ENCODE peak calls at places on chromosome 1, in six cellular contexts. C, D, B, I, N and F are unnamed samples.

GRCh38 chr1:89754518-89754917 is 66.3 kb upstream of the LRRC8D start:
- DNase-seq in C (peak), D (no peak), B (no peak), I (no peak), N (no peak), F (no peak)

GRCh38 chr1:81802601-81803422 is 2.1 kb downstream of the ADGRL2 start:
- DNase-seq in C (peak), D (peak), B (peak), I (peak), N (peak), F (peak)

GRCh38 chr1:110674337-110675059 is at the start of gene KCNA3:
- DNase-seq in C (no peak), D (peak), B (no peak), I (no peak), N (peak), F (peak)

GRCh38 chr1:225762444-225762843 is 15.2 kb upstream of the SRP9 start:
- DNase-seq in C (peak), D (no peak), B (peak), I (no peak), N (no peak), F (peak)

GRCh38 chr1:42335809-42336518 is 929 bp upstream of the FOXJ3 start:
- DNase-seq in C (peak), D (no peak), B (peak), I (peak), N (no peak), F (peak)

GRCh38 chr1:33634143-33634542 is 161.7 kb downstream of the ZSCAN20 start:
- DNase-seq in C (no peak), D (no peak), B (no peak), I (no peak), N (no peak), F (no peak)

GRCh38 chr1:194333240-194333639 is 1146.8 kb upstream of the B3GALT2 start:
- DNase-seq in C (no peak), D (no peak), B (no peak), I (no peak), N (no peak), F (no peak)

GRCh38 chr1:12179638-12180121 is 12.9 kb downstream of the TNFRSF1B start:
- DNase-seq in C (no peak), D (no peak), B (no peak), I (no peak), N (no peak), F (no peak)

GRCh38 chr1:215228193-215228592 is 145.7 kb downstream of the KCNK2 start:
- DNase-seq in C (no peak), D (no peak), B (no peak), I (no peak), N (no peak), F (no peak)

GRCh38 chr1:233514946-233515391 is 98.9 kb upstream of the KCNK1 start:
- DNase-seq in C (no peak), D (no peak), B (no peak), I (no peak), N (no peak), F (no peak)

GRCh38 chr1:71600023-71600422 is 519.2 kb upstream of the ZRANB2 start:
- DNase-seq in C (no peak), D (no peak), B (no peak), I (no peak), N (no peak), F (no peak)

GRCh38 chr1:1889847-1890505 is 911 bp downstream of the GNB1 start:
- DNase-seq in C (peak), D (peak), B (no peak), I (peak), N (peak), F (peak)

GRCh38 chr1:94925561-94926364 is 1.1 kb downstream of the CNN3 start:
- DNase-seq in C (peak), D (peak), B (peak), I (peak), N (peak), F (peak)

GRCh38 chr1:210747890-210748289 is 386.1 kb downstream of the KCNH1 start:
- DNase-seq in C (no peak), D (peak), B (no peak), I (no peak), N (no peak), F (no peak)

GRCh38 chr1:233704125-233704881 is 90.4 kb downstream of the KCNK1 start:
- DNase-seq in C (no peak), D (no peak), B (peak), I (no peak), N (no peak), F (no peak)

GRCh38 chr1:24301395-24302175 is 17.6 kb upstream of the GRHL3 start:
- DNase-seq in C (no peak), D (peak), B (no peak), I (no peak), N (no peak), F (no peak)

GRCh38 chr1:153678519-153679336 is at the start of gene NPR1:
- DNase-seq in C (no peak), D (peak), B (no peak), I (peak), N (peak), F (peak)

GRCh38 chr1:203692565-203693470 is 66.2 kb downstream of the ATP2B4 start:
- DNase-seq in C (peak), D (peak), B (peak), I (peak), N (peak), F (peak)

GRCh38 chr1:224238212-224238611 is 55.2 kb downstream of the DEGS1 start:
- DNase-seq in C (no peak), D (no peak), B (no peak), I (no peak), N (peak), F (no peak)

GRCh38 chr1:204589409-204590038 is 73.3 kb downstream of the MDM4 start:
- DNase-seq in C (peak), D (no peak), B (no peak), I (no peak), N (no peak), F (no peak)

GRCh38 chr1:60848583-60849188 is 233.7 kb upstream of the NFIA start:
- DNase-seq in C (peak), D (no peak), B (peak), I (peak), N (no peak), F (no peak)
- H3K4me3 ChIP-seq in C (no peak), D (no peak), B (no peak), I (no peak), N (no peak), F (no peak)

GRCh38 chr1:154743536-154744036 is 126.5 kb downstream of the KCNN3 start:
- DNase-seq in C (no peak), D (no peak), B (no peak), I (no peak), N (peak), F (no peak)

GRCh38 chr1:154741747-154742495 is 128.2 kb downstream of the KCNN3 start:
- DNase-seq in C (no peak), D (no peak), B (no peak), I (no peak), N (no peak), F (no peak)

GRCh38 chr1:154742586-154742985 is 127.5 kb downstream of the KCNN3 start:
- DNase-seq in C (no peak), D (no peak), B (no peak), I (no peak), N (no peak), F (no peak)

GRCh38 chr1:154739654-154740053 is 130.4 kb downstream of the KCNN3 start:
- DNase-seq in C (no peak), D (no peak), B (no peak), I (no peak), N (no peak), F (no peak)

GRCh38 chr1:154741327-154741726 is 128.8 kb downstream of the KCNN3 start:
- DNase-seq in C (peak), D (no peak), B (no peak), I (no peak), N (no peak), F (no peak)
- H3K4me3 ChIP-seq in C (no peak), D (no peak), B (no peak), I (no peak), N (no peak), F (no peak)

GRCh38 chr1:198934414-198934813 is 295.6 kb downstream of the PTPRC start:
- DNase-seq in C (no peak), D (no peak), B (no peak), I (no peak), N (no peak), F (no peak)

GRCh38 chr1:198929961-198930599 is 291.2 kb downstream of the PTPRC start:
- DNase-seq in C (peak), D (no peak), B (peak), I (no peak), N (no peak), F (no peak)

GRCh38 chr1:198933506-198933905 is 294.7 kb downstream of the PTPRC start:
- DNase-seq in C (no peak), D (no peak), B (peak), I (peak), N (no peak), F (no peak)

GRCh38 chr1:198934901-198935301 is 296.1 kb downstream of the PTPRC start:
- DNase-seq in C (peak), D (no peak), B (no peak), I (peak), N (no peak), F (peak)

GRCh38 chr1:198932351-198932991 is 293.6 kb downstream of the PTPRC start:
- DNase-seq in C (peak), D (no peak), B (peak), I (peak), N (no peak), F (peak)
- H3K4me3 ChIP-seq in C (no peak), D (no peak), B (peak), I (peak), N (peak), F (peak)

GRCh38 chr1:37763791-37764741 is 854 bp downstream of the EPHA10 start:
- DNase-seq in C (peak), D (peak), B (peak), I (peak), N (no peak), F (peak)

GRCh38 chr1:37767488-37767887 is 2.6 kb upstream of the EPHA10 start:
- DNase-seq in C (no peak), D (no peak), B (no peak), I (no peak), N (no peak), F (no peak)

GRCh38 chr1:37762516-37762915 is 2.4 kb downstream of the EPHA10 start:
- DNase-seq in C (no peak), D (no peak), B (no peak), I (no peak), N (no peak), F (no peak)

GRCh38 chr1:37765937-37766664 is 1.2 kb upstream of the EPHA10 start:
- DNase-seq in C (no peak), D (no peak), B (no peak), I (no peak), N (no peak), F (no peak)

DNA sequence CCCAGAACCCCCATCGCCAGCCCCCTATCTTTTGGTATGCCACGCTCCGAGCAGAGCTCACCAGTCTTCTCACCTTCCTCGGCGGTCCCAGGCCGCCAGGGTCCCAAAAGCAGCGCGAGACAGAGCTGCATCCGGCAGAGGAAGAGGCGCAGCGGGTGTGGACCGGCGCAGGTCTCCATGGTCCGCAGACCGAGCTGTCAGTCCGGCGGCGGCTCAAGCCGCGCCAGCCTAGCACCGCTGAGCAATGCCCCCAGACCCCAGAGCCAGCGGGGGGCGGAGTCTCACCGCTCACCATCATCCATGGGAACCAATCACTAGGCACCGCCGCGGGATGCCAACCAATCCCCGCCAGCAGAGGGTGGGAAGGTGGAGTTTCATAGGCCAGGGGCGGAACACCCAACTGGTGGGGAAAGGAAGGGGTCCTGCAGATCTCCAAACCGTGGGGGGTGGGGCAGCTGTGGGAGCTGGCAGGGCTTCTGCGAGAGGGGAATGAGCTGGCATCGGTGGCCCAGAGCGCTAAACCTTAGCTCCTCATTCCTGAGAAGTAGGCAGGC is at the start of gene EPHA10:
- DNase-seq in C (no peak), D (no peak), B (no peak), I (no peak), N (no peak), F (no peak)
- H3K4me3 ChIP-seq in C (no peak), D (no peak), B (no peak), I (no peak), N (no peak), F (no peak)

GRCh38 chr1:234957330-234958065 is 171.1 kb downstream of the TOMM20 start:
- DNase-seq in C (peak), D (no peak), B (peak), I (peak), N (no peak), F (peak)
- H3K4me3 ChIP-seq in C (no peak), D (no peak), B (no peak), I (no peak), N (no peak), F (no peak)

GRCh38 chr1:61091455-61091854 is 9.1 kb downstream of the NFIA start:
- DNase-seq in C (no peak), D (no peak), B (no peak), I (peak), N (no peak), F (no peak)
- H3K4me3 ChIP-seq in C (no peak), D (no peak), B (no peak), I (no peak), N (no peak), F (no peak)